ENCODE peak calls at places on chromosomes 1 and 21, in four cellular contexts. K is tibial artery, V is AG04450, A is fibroblast of lung. L is an unnamed sample.

GRCh38 chr1:165397945-165398344 is 41.4 kb upstream of the LMX1A start:
- DNase-seq in K (peak), V (no peak), A (peak), L (no peak)

GRCh38 chr1:93142161-93142560 is 38.1 kb downstream of the TMED5 start:
- DNase-seq in V (no peak), A (no peak), K (no peak), L (no peak)

GRCh38 chr1:153816283-153816904 is 41.2 kb downstream of the SLC27A3 start:
- DNase-seq in A (peak), V (no peak), K (no peak), L (no peak)

GRCh38 chr21:29318354-29318753 is 19.6 kb downstream of the BACH1 start:
- DNase-seq in K (no peak), V (no peak), A (no peak), L (no peak)

GRCh38 chr1:31627930-31628421 is 10.5 kb downstream of the HCRTR1 start:
- DNase-seq in V (no peak), A (no peak), K (peak), L (peak)

GRCh38 chr1:42861014-42861399 is 14.6 kb downstream of the ZNF691 start:
- DNase-seq in A (no peak), V (no peak), K (no peak), L (no peak)

GRCh38 chr1:23867953-23868847 is at the start of gene FUCA1:
- DNase-seq in A (peak), V (peak), K (peak), L (peak)

GRCh38 chr1:178510155-178510554 is 2.8 kb upstream of the TEX35 start:
- DNase-seq in A (peak), K (no peak), V (peak), L (no peak)

GRCh38 chr1:227886993-227887696 is 60.6 kb downstream of the WNT9A start:
- DNase-seq in K (peak), A (peak), V (peak), L (peak)

GRCh38 chr1:68624233-68624632 is 127.4 kb upstream of the DEPDC1 start:
- DNase-seq in K (no peak), A (peak), V (no peak), L (no peak)

GRCh38 chr1:203287109-203287893 is 18.0 kb upstream of the BTG2 start:
- DNase-seq in K (peak), A (peak), V (no peak), L (peak)

GRCh38 chr1:201116091-201116490 is 3.9 kb upstream of the CACNA1S start:
- DNase-seq in K (no peak), A (no peak), V (no peak), L (no peak)

GRCh38 chr1:89519779-89520358 is 4.8 kb upstream of the LRRC8B start:
- DNase-seq in K (no peak), V (no peak), A (peak), L (no peak)

GRCh38 chr1:30335997-30336390 is 387.4 kb downstream of the MATN1 start:
- DNase-seq in K (no peak), A (no peak), V (no peak), L (no peak)

GRCh38 chr1:169794530-169795416 is at the start of gene METTL18:
- DNase-seq in K (peak), V (peak), A (peak), L (peak)

GRCh38 chr1:45111239-45111638 is 95.2 kb downstream of the ZSWIM5 start:
- DNase-seq in V (no peak), K (no peak), A (no peak), L (no peak)

GRCh38 chr1:168335500-168335899 is 54.8 kb downstream of the TBX19 start:
- DNase-seq in A (no peak), V (no peak), K (no peak), L (no peak)

GRCh38 chr1:246797157-246797556 is 72.9 kb downstream of the SCCPDH start:
- DNase-seq in K (no peak), A (no peak), V (no peak), L (no peak)

GRCh38 chr1:202016022-202016624 is 5.7 kb downstream of the ELF3 start:
- DNase-seq in K (no peak), A (peak), V (peak), L (no peak)

GRCh38 chr1:107750364-107750959 is 214.5 kb downstream of the VAV3 start:
- DNase-seq in A (peak), V (peak), K (peak), L (peak)

GRCh38 chr1:28966617-28967016 is 52.2 kb downstream of the EPB41 start:
- DNase-seq in K (no peak), V (no peak), A (no peak), L (no peak)

GRCh38 chr21:27570306-27570868 is 603.5 kb upstream of the ADAMTS5 start:
- DNase-seq in V (peak), K (peak), A (peak), L (no peak)

GRCh38 chr1:19730793-19731192 is 66.1 kb downstream of the HTR6 start:
- DNase-seq in V (no peak), A (no peak), K (no peak), L (no peak)

GRCh38 chr1:183038333-183038876 is 15.2 kb downstream of the LAMC1 start:
- DNase-seq in K (no peak), V (no peak), A (no peak), L (no peak)

GRCh38 chr1:183038913-183039312 is 15.7 kb downstream of the LAMC1 start:
- DNase-seq in A (no peak), K (no peak), V (no peak), L (no peak)

GRCh38 chr1:183039985-183040447 is 16.8 kb downstream of the LAMC1 start:
- DNase-seq in K (no peak), V (peak), A (peak), L (no peak)

GRCh38 chr1:183039330-183039729 is 16.1 kb downstream of the LAMC1 start:
- DNase-seq in K (no peak), A (no peak), V (no peak), L (no peak)

DNA sequence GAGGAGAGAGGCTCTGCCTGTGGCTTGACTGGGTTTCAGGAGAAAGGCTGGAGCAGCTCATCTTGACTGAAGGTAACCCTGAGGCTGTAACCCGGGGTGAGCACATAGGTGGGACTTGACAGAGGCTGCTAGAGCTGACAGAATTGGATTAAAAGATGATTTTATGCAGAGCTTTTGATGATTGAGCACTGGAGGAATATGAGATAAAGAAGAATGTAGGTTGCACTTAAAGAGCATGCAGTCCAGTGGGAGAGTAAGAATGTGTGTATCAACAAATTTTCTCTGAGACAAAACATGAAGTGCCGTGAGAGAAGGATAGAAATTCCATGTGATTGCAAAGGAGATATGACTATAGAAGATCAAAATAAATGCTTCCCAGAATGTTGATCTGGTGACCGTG is 17.4 kb downstream of the LAMC1 start:
- DNase-seq in V (no peak), A (no peak), K (no peak), L (no peak)
- H3K4me3 ChIP-seq in V (no peak), A (no peak), K (no peak), L (no peak)

GRCh38 chr21:46326110-46326703 is 2.3 kb downstream of the PCNT start:
- DNase-seq in K (no peak), V (no peak), A (no peak), L (no peak)
- H3K4me3 ChIP-seq in K (no peak), V (no peak), A (no peak), L (no peak)

GRCh38 chr1:46406881-46407608 is 12.9 kb downstream of the FAAH start:
- DNase-seq in A (no peak), V (no peak), K (no peak), L (no peak)
- H3K4me3 ChIP-seq in A (no peak), V (peak), K (peak), L (peak)

GRCh38 chr1:185316163-185317033 is 645 bp downstream of the IVNS1ABP start:
- DNase-seq in A (peak), K (peak), V (peak), L (peak)

GRCh38 chr1:185317034-185317885 is at the start of gene IVNS1ABP:
- DNase-seq in K (peak), A (peak), V (peak), L (peak)

GRCh38 chr1:185319152-185319501 is 2.1 kb upstream of the IVNS1ABP start:
- DNase-seq in V (no peak), K (no peak), A (no peak), L (no peak)

GRCh38 chr1:185318431-185319151 is 1.5 kb upstream of the IVNS1ABP start:
- DNase-seq in A (no peak), K (no peak), V (no peak), L (peak)

DNA sequence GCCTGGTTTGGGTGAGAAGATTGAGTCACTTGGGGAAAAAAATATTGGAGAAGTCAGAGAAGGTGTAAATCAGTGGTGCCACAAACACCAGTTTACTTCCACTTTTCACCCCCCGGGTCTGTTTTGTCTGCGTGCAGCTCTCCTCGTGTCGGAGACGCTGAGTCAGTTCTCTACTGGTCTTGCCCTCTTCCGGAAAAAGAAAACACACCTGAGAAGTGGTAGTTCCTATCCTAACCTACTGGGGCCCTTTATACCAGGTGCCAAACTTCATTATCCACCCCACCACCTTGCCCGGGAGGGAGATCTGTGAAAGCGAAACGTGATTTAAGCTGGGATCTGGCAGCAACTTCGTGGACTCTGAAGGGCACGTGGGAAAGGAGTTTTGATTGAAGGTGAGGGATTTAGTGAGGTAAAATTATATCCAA is 855 bp upstream of the IVNS1ABP start:
- DNase-seq in V (no peak), K (no peak), A (no peak), L (no peak)
- H3K4me3 ChIP-seq in V (peak), K (peak), A (peak), L (peak)

GRCh38 chr21:43352138-43352537 is 74.8 kb downstream of the SIK1 start:
- DNase-seq in A (no peak), V (no peak), K (no peak), L (no peak)

GRCh38 chr21:43354666-43355065 is 72.3 kb downstream of the SIK1 start:
- DNase-seq in A (no peak), V (no peak), K (no peak), L (no peak)

GRCh38 chr21:43352568-43353281 is 74.2 kb downstream of the SIK1 start:
- DNase-seq in A (no peak), V (no peak), K (no peak), L (no peak)

GRCh38 chr21:43354016-43354420 is 72.9 kb downstream of the SIK1 start:
- DNase-seq in A (no peak), K (no peak), V (no peak), L (no peak)

DNA sequence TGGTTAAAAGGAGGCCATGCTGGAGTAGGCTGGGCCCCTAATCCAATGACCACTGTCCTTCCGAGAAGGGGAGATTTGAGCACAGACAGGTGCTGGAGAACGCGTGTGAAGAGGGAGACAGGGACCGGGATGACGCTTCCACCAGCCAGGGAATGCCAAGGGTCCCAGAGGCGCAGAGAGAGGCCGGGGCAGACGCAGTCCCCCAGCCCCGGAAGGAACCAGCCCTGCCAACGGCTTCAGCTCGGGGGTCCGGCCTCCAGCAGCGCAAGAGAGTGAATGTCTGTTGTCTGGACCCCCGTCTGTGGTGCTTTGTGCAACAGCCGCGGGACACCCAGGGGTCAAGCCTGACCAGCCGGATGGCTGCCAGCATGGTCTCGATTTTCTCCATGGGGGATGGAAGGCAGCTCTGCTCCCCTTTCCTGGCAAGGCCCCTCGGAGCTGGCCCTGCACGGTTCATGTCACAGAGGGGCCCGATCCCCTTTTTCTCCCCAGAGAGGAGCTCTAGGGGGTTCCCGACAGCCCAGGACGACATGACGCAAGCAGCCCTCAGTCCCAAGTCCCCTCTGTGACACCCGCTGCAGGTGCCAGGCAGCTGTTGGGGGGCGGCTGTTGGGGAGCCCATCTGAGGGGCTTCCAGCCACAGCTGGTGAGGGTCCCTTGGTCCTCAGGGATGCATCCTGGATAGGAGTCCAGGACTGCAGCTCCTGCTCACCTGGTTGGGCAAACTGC is 73.5 kb downstream of the SIK1 start:
- DNase-seq in A (no peak), V (no peak), K (no peak), L (peak)
- H3K4me3 ChIP-seq in A (no peak), V (no peak), K (no peak), L (no peak)

GRCh38 chr1:97904528-97904927 is 16.3 kb downstream of the DPYD start:
- DNase-seq in A (peak), V (no peak), K (no peak), L (no peak)
- H3K4me3 ChIP-seq in A (no peak), V (no peak), K (no peak), L (no peak)

L was measured in upper lobe of left lung.